ENCODE peak calls at places on chromosomes 2 and 18, in six cellular contexts. One of them, this sample, is unnamed.
A peak's percentile ranks its signal among the peaks of the same experiment; 100 is the strongest.

GRCh38 chr18:6543330-6543908 is 128.7 kb upstream of the L3MBTL4 start:
- DNase-seq in HCT116: no peak
- DNase-seq in naive thymus-derived CD4-positive, alpha-beta T cell: no peak
- DNase-seq in EL: peak; percentile 34
- DNase-seq in HTR-8/SVneo: peak; percentile 38
- DNase-seq in upper lobe of right lung: no peak
- DNase-seq in this sample: peak; percentile 11

GRCh38 chr18:1513519-1513918 is 608.8 kb downstream of the ADCYAP1 start:
- DNase-seq in upper lobe of right lung: no peak
- DNase-seq in naive thymus-derived CD4-positive, alpha-beta T cell: no peak
- DNase-seq in HTR-8/SVneo: no peak
- DNase-seq in HCT116: no peak
- DNase-seq in EL: no peak
- DNase-seq in this sample: peak; percentile 41

GRCh38 chr2:185823773-185824172 is 85.2 kb downstream of the FSIP2 start:
- DNase-seq in HTR-8/SVneo: no peak
- DNase-seq in upper lobe of right lung: no peak
- DNase-seq in EL: no peak
- DNase-seq in naive thymus-derived CD4-positive, alpha-beta T cell: no peak
- DNase-seq in HCT116: no peak
- DNase-seq in this sample: no peak

GRCh38 chr2:191954446-191954845 is 107.6 kb upstream of the CAVIN2 start:
- DNase-seq in naive thymus-derived CD4-positive, alpha-beta T cell: no peak
- DNase-seq in HTR-8/SVneo: no peak
- DNase-seq in upper lobe of right lung: no peak
- DNase-seq in HCT116: no peak
- DNase-seq in EL: no peak
- DNase-seq in this sample: no peak

GRCh38 chr18:31246460-31246859 is 71.5 kb upstream of the DSG1 start:
- DNase-seq in HCT116: no peak
- DNase-seq in HTR-8/SVneo: no peak
- DNase-seq in EL: no peak
- DNase-seq in naive thymus-derived CD4-positive, alpha-beta T cell: no peak
- DNase-seq in upper lobe of right lung: no peak
- DNase-seq in this sample: no peak

GRCh38 chr2:111143107-111143886 is 22.6 kb downstream of the BCL2L11 start:
- DNase-seq in HTR-8/SVneo: no peak
- DNase-seq in EL: no peak
- DNase-seq in naive thymus-derived CD4-positive, alpha-beta T cell: no peak
- DNase-seq in upper lobe of right lung: no peak
- DNase-seq in HCT116: no peak
- DNase-seq in this sample: no peak

GRCh38 chr2:227653419-227653818 is 13.2 kb upstream of the SCYGR5 start:
- DNase-seq in upper lobe of right lung: no peak
- DNase-seq in EL: peak; percentile 51
- DNase-seq in naive thymus-derived CD4-positive, alpha-beta T cell: no peak
- DNase-seq in HTR-8/SVneo: peak; percentile 6
- DNase-seq in HCT116: no peak
- DNase-seq in this sample: no peak

GRCh38 chr2:102256281-102256680 is 55.1 kb upstream of the IL1RL1 start:
- DNase-seq in naive thymus-derived CD4-positive, alpha-beta T cell: no peak
- DNase-seq in HCT116: no peak
- DNase-seq in HTR-8/SVneo: no peak
- DNase-seq in EL: peak; percentile 19
- DNase-seq in upper lobe of right lung: no peak
- DNase-seq in this sample: peak; percentile 52

GRCh38 chr2:41933585-41934322 is 114.1 kb upstream of the PKDCC start:
- DNase-seq in naive thymus-derived CD4-positive, alpha-beta T cell: no peak
- DNase-seq in EL: peak; percentile 87
- DNase-seq in upper lobe of right lung: no peak
- DNase-seq in HTR-8/SVneo: peak; percentile 70
- DNase-seq in HCT116: no peak
- DNase-seq in this sample: peak; percentile 92

This sample was measured in RPMI7951.